ENCODE peak calls at places on chromosomes 11 and 22, in six cellular contexts. P is IMR-90, M is K562, G is SK-N-SH, T is GM12878, O is HepG2. D is an unnamed sample.

GRCh38 chr22:48404004-48404403 is 1423.7 kb downstream of the BRD1 start:
- DNase-seq in P (no peak), M (no peak), G (no peak), T (no peak), O (no peak), D (no peak)

GRCh38 chr11:111059726-111060125 is 185.8 kb upstream of the POU2AF2 start:
- DNase-seq in P (peak), M (no peak), G (no peak), T (no peak), O (no peak), D (no peak)

GRCh38 chr22:30445438-30445936 is 19.9 kb downstream of the MTFP1 start:
- DNase-seq in P (peak), M (no peak), G (no peak), T (no peak), O (peak), D (no peak)

GRCh38 chr11:131767421-131767820 is 397.0 kb downstream of the NTM start:
- DNase-seq in P (peak), M (no peak), G (no peak), T (no peak), O (no peak), D (no peak)

GRCh38 chr22:39090426-39091064 is 6.5 kb upstream of the APOBEC3H start:
- DNase-seq in P (no peak), M (no peak), G (no peak), T (no peak), O (no peak), D (no peak)

GRCh38 chr11:67271548-67272284 is 5.4 kb downstream of the GRK2 start:
- DNase-seq in P (no peak), M (no peak), G (no peak), T (peak), O (no peak), D (no peak)

GRCh38 chr11:103013426-103013825 is 57.9 kb upstream of the MMP13 start:
- DNase-seq in P (peak), M (no peak), G (no peak), T (no peak), O (no peak), D (no peak)

GRCh38 chr11:125110506-125110905 is 920 bp downstream of the TMEM218 start:
- DNase-seq in P (no peak), M (peak), G (no peak), T (no peak), O (no peak), D (no peak)

GRCh38 chr22:23216331-23217170 is 36.2 kb downstream of the BCR start:
- DNase-seq in P (no peak), M (no peak), G (no peak), T (no peak), O (peak), D (no peak)

GRCh38 chr11:79973701-79974626 is 533.1 kb upstream of the TENM4 start:
- DNase-seq in P (peak), M (no peak), G (no peak), T (no peak), O (no peak), D (no peak)

GRCh38 chr22:40021401-40022000 is 26.7 kb downstream of the FAM83F start:
- DNase-seq in P (no peak), M (no peak), G (no peak), T (no peak), O (no peak), D (no peak)

GRCh38 chr11:96001037-96001436 is 77.1 kb upstream of the MTMR2 start:
- DNase-seq in P (peak), M (no peak), G (no peak), T (no peak), O (no peak), D (no peak)

GRCh38 chr22:18966748-18967147 is 30.7 kb upstream of the PRODH start:
- DNase-seq in P (no peak), M (no peak), G (no peak), T (no peak), O (no peak), D (no peak)

GRCh38 chr22:44085743-44086741 is 61.9 kb downstream of the PARVB start:
- DNase-seq in P (peak), M (peak), G (peak), T (peak), O (peak), D (peak)

GRCh38 chr11:67406969-67407699 is 3.3 kb downstream of the TBC1D10C start:
- DNase-seq in P (no peak), M (peak), G (peak), T (no peak), O (no peak), D (no peak)

GRCh38 chr11:99571094-99571493 is 550.3 kb downstream of the CNTN5 start:
- DNase-seq in P (no peak), M (no peak), G (no peak), T (no peak), O (no peak), D (no peak)

GRCh38 chr11:67126986-67127385 is 7.9 kb downstream of the KDM2A start:
- DNase-seq in P (no peak), M (no peak), G (no peak), T (no peak), O (no peak), D (no peak)

GRCh38 chr22:30392661-30393321 is 4.0 kb upstream of the SEC14L2 start:
- DNase-seq in P (no peak), M (no peak), G (no peak), T (no peak), O (no peak), D (no peak)

GRCh38 chr11:46285594-46286033 is 8.2 kb downstream of the CREB3L1 start:
- DNase-seq in P (peak), M (no peak), G (no peak), T (no peak), O (no peak), D (no peak)

GRCh38 chr11:47394050-47394321 is 14.4 kb upstream of the SLC39A13 start:
- DNase-seq in P (no peak), M (no peak), G (no peak), T (no peak), O (no peak), D (no peak)

GRCh38 chr22:29524440-29525191 is 28.9 kb downstream of the THOC5 start:
- DNase-seq in P (peak), M (peak), G (peak), T (no peak), O (peak), D (peak)

GRCh38 chr11:73262851-73263495 is 9.2 kb upstream of the P2RY6 start:
- DNase-seq in P (peak), M (no peak), G (no peak), T (no peak), O (no peak), D (no peak)

GRCh38 chr22:28581020-28581419 is 98.6 kb downstream of the TTC28 start:
- DNase-seq in P (no peak), M (no peak), G (no peak), T (no peak), O (no peak), D (no peak)

GRCh38 chr11:75966546-75967287 is 151.7 kb downstream of the UVRAG start:
- DNase-seq in P (peak), M (no peak), G (no peak), T (no peak), O (no peak), D (peak)

GRCh38 chr11:88695701-88696414 is 358.3 kb upstream of the CTSC start:
- DNase-seq in P (no peak), M (no peak), G (no peak), T (no peak), O (no peak), D (no peak)

GRCh38 chr11:135033545-135033944 is 621.5 kb upstream of the B3GAT1 start:
- DNase-seq in P (no peak), M (peak), G (peak), T (no peak), O (peak), D (no peak)

GRCh38 chr11:102924851-102925380 is 30.6 kb downstream of the MMP13 start:
- DNase-seq in P (no peak), M (no peak), G (no peak), T (no peak), O (no peak), D (no peak)

GRCh38 chr11:107275632-107276031 is 182.0 kb downstream of the CWF19L2 start:
- DNase-seq in P (no peak), M (no peak), G (no peak), T (no peak), O (no peak), D (no peak)

GRCh38 chr22:25682071-25682470 is 59.9 kb upstream of the MYO18B start:
- DNase-seq in P (no peak), M (no peak), G (no peak), T (no peak), O (no peak), D (no peak)

DNA sequence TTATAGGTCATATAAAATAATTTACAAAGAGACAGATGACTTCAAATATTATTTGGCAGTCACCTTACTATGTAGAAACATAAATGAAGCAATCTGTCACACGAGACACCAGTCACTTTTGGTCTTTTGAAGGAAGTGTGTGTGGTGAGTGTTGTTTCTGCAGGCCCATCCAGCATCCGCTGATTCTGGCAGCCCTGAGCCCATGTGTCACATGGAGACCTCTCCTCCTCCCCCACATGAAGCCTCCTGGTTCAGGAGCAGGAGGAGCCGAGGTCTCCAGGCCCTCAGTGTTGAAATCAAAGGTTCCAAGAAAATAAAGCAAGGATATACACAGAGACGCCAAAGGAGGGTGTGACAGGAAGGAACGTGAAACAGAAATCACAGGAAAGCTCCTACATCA is 60.1 kb downstream of the ARFGAP3 start:
- DNase-seq in P (peak), M (no peak), G (no peak), T (no peak), O (no peak), D (no peak)
- TF ChIP-seq SMC3 in P (no peak), M (no peak), G (no peak), T (no peak), O (no peak), D (no peak)

GRCh38 chr11:69444381-69445130 is 36.9 kb upstream of the LINC01488 start:
- DNase-seq in P (peak), M (peak), G (no peak), T (no peak), O (peak), D (peak)

GRCh38 chr11:69442012-69442806 is 39.3 kb upstream of the LINC01488 start:
- DNase-seq in P (no peak), M (peak), G (no peak), T (no peak), O (no peak), D (no peak)

GRCh38 chr11:69443138-69443967 is 38.1 kb upstream of the LINC01488 start:
- DNase-seq in P (peak), M (peak), G (peak), T (peak), O (no peak), D (peak)

GRCh38 chr11:69443968-69444364 is 37.5 kb upstream of the LINC01488 start:
- DNase-seq in P (peak), M (peak), G (no peak), T (no peak), O (no peak), D (no peak)

DNA sequence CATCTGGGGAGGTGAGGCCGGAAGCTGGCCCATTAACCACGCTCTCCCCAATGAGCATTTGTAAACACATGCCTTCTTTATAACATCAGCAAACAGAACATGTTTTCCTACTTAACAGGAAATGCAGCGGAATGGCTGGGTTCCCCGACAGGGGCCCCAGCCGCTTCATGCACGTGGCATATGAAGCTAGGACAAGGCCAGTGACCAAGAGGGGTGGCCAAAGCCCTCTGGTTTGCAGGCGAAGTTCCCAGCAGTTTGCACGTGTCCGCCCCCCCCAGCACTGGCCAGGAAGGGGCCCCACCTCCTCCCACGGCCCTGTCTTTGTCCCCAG is 38.7 kb upstream of the LINC01488 start:
- DNase-seq in P (peak), M (peak), G (peak), T (no peak), O (peak), D (no peak)
- TF ChIP-seq RAD21 in P (no peak), M (no peak), G (no peak), T (no peak), O (no peak), D (no peak)

DNA sequence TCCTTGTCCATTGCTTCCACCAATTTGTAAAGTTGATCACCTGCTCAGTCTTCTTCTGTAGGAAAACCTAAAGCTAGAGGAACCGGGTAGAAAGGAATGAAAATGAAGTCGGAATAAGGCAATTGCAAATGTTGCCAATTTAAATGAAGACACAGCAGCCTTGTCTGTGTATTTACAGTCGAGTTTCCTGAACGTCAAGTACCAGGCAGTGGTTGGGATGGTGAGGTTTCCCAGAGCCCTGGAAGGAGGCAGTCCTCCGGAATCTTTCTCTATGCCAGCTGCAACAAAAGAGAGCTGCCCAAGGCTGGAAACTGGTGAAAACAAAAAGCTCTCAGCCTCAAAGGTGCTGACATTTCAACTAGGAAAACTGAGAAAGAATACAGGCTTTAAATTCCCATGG is 17.7 kb downstream of the MAJIN start:
- DNase-seq in P (no peak), M (no peak), G (no peak), T (no peak), O (no peak), D (no peak)
- TF ChIP-seq SMC3 in P (no peak), M (no peak), G (no peak), T (no peak), O (no peak), D (no peak)

GRCh38 chr11:118001494-118001971 is 15.3 kb downstream of the IL10RA start:
- DNase-seq in P (no peak), M (peak), G (no peak), T (no peak), O (no peak), D (no peak)
- TF ChIP-seq RAD21 in P (no peak), M (no peak), G (no peak), T (no peak), O (no peak), D (no peak)

GRCh38 chr11:61477126-61477525 is 31.4 kb upstream of the LRRC10B start:
- DNase-seq in P (no peak), M (no peak), G (no peak), T (no peak), O (no peak), D (no peak)

GRCh38 chr11:61480261-61480660 is 28.3 kb upstream of the LRRC10B start:
- DNase-seq in P (no peak), M (no peak), G (no peak), T (no peak), O (no peak), D (no peak)

GRCh38 chr11:61480936-61481335 is 27.6 kb upstream of the LRRC10B start:
- DNase-seq in P (no peak), M (peak), G (peak), T (no peak), O (no peak), D (peak)

GRCh38 chr11:61475433-61475832 is 33.1 kb upstream of the LRRC10B start:
- DNase-seq in P (no peak), M (no peak), G (no peak), T (no peak), O (no peak), D (no peak)

GRCh38 chr11:61477734-61478148 is 30.8 kb upstream of the LRRC10B start:
- DNase-seq in P (no peak), M (peak), G (peak), T (no peak), O (no peak), D (peak)
- TF ChIP-seq SMC3 in P (peak), M (peak), G (peak), T (peak), O (peak), D (peak)

GRCh38 chr22:32764330-32765116 is 37.0 kb upstream of the TIMP3 start:
- DNase-seq in P (peak), M (peak), G (no peak), T (no peak), O (no peak), D (no peak)
- TF ChIP-seq RAD21 in P (no peak), M (no peak), G (no peak), T (no peak), O (no peak), D (no peak)

DNA sequence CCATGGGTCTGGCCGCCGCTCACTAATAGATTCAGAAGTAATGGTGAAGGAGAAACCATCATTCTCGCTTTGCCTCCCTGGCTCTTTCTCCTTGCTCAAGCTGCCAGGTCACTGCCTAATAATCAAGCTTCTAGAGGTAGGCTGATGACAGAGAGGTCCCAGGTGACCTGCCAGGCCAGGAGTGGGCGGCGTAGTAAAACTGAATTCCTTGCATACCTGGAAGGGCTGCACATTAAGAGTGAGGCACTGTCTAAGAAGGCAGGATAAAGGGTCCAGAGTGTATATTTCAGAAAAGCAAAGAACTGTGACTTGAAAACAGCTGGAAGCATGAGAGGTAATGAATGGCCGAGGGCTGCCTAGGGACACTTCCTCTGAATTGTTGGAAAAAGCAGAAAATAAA is 4.1 kb downstream of the SYT13 start:
- DNase-seq in P (no peak), M (no peak), G (no peak), T (no peak), O (no peak), D (no peak)
- TF ChIP-seq SMC3 in P (no peak), M (no peak), G (no peak), T (no peak), O (no peak), D (no peak)

GRCh38 chr11:70359806-70360205 is 38.5 kb upstream of the CTTN start:
- DNase-seq in P (no peak), M (no peak), G (no peak), T (no peak), O (no peak), D (no peak)
- TF ChIP-seq RAD21 in P (no peak), M (no peak), G (no peak), T (no peak), O (no peak), D (no peak)

GRCh38 chr11:123452799-123453198 is 22.7 kb downstream of the GRAMD1B start:
- DNase-seq in P (no peak), M (no peak), G (no peak), T (no peak), O (no peak), D (no peak)

GRCh38 chr11:123451183-123451907 is 21.3 kb downstream of the GRAMD1B start:
- DNase-seq in P (no peak), M (no peak), G (no peak), T (no peak), O (no peak), D (no peak)

GRCh38 chr11:123454796-123455195 is 24.7 kb downstream of the GRAMD1B start:
- DNase-seq in P (no peak), M (no peak), G (no peak), T (no peak), O (no peak), D (no peak)

GRCh38 chr11:123457187-123457770 is 27.2 kb downstream of the GRAMD1B start:
- DNase-seq in P (no peak), M (no peak), G (no peak), T (no peak), O (no peak), D (no peak)

GRCh38 chr11:123454060-123454651 is 24.1 kb downstream of the GRAMD1B start:
- DNase-seq in P (peak), M (no peak), G (no peak), T (no peak), O (no peak), D (peak)
- TF ChIP-seq SMC3 in P (no peak), M (no peak), G (no peak), T (no peak), O (no peak), D (no peak)

DNA sequence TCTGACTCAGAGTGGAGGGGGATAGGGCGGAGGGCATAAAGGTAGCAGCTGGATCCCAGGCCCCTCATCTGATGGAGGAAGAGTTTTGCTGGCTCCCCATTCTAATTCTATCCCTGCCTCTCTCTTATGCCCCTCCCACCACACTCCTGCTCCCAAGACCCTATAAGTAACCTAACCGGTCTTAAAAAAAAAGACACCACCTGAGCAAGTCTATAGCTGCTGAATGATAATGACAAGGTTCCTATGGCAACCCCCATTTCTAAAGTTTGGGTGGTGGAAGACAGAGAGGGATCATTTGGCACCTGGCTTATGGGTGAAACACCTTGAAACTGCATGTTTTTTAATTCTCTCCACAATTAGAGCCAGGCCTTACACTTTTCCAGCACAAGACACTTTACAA is 69.6 kb downstream of the LARGE1 start:
- DNase-seq in P (no peak), M (no peak), G (no peak), T (no peak), O (no peak), D (no peak)
- TF ChIP-seq RAD21 in P (no peak), M (no peak), G (no peak), T (no peak), O (no peak), D (no peak)